ENCODE peak calls at places on chromosomes 5 and 9, in six cellular contexts. Z is upper lobe of left lung; G is lower leg skin; K is stimulated activated CD4-positive, alpha-beta T cell treated with anti-CD3 and anti-CD28 coated beads, Interleukin-2, amount 100 ng/mL, for 48 hours; S is stimulated activated CD8-positive, alpha-beta memory T cell treated with anti-CD3 and anti-CD28 coated beads, Interleukin-7, amount 100 ng/mL, for 1 hour; O is GM13977. I is an unnamed sample.

GRCh38 chr5:115069087-115069968 is 100.4 kb downstream of the TRIM36 start:
- DNase-seq in Z (no peak), G (no peak), K (no peak), S (no peak), O (peak), I (no peak)

GRCh38 chr5:109601736-109602135 is 88.0 kb upstream of the MAN2A1 start:
- DNase-seq in Z (no peak), G (no peak), K (no peak), S (no peak), O (no peak), I (no peak)

GRCh38 chr5:74638776-74639537 is 1.6 kb downstream of the ENC1 start:
- DNase-seq in Z (no peak), G (no peak), K (no peak), S (no peak), O (peak), I (no peak)

GRCh38 chr5:60092671-60093422 is 199.3 kb upstream of the PDE4D start:
- DNase-seq in Z (no peak), G (no peak), K (no peak), S (no peak), O (no peak), I (no peak)

GRCh38 chr9:98172604-98173003 is 19.8 kb downstream of the CORO2A start:
- DNase-seq in Z (no peak), G (no peak), K (no peak), S (no peak), O (no peak), I (no peak)

GRCh38 chr5:96384353-96384752 is 48.7 kb downstream of the PCSK1 start:
- DNase-seq in Z (no peak), G (no peak), K (no peak), S (no peak), O (no peak), I (no peak)

GRCh38 chr5:126339215-126339805 is 83.9 kb upstream of the GRAMD2B start:
- DNase-seq in Z (no peak), G (peak), K (peak), S (no peak), O (peak), I (peak)

GRCh38 chr9:130308081-130308571 is 42.6 kb downstream of the HMCN2 start:
- DNase-seq in Z (no peak), G (no peak), K (no peak), S (no peak), O (no peak), I (no peak)

GRCh38 chr9:76610009-76610352 is 151.0 kb downstream of the GCNT1 start:
- DNase-seq in Z (peak), G (peak), K (no peak), S (no peak), O (no peak), I (no peak)